ENCODE peak calls at places on chromosomes 5 and 9, in eight cellular contexts. G is GM23338, R is lung, V is cardiac muscle cell, N is tibial nerve, Z is thoracic aorta, L is IMR-90, X is fibroblast of pulmonary artery. Y is an unnamed sample.
A peak's percentile ranks its signal among the peaks of the same experiment; 100 is the strongest.

GRCh38 chr5:140259509-140259908 is 43.4 kb downstream of the PFDN1 start:
- DNase-seq in N (no peak), R (no peak), Z (no peak), L (no peak), G (peak; percentile 23), X (no peak), V (no peak), Y (no peak)

GRCh38 chr5:104951829-104952228 is 1389.2 kb upstream of the NUDT12 start:
- DNase-seq in G (peak; percentile 0), X (no peak), L (no peak), N (no peak), V (no peak), R (no peak), Z (no peak), Y (no peak)

GRCh38 chr5:79069488-79070001 is at the start of the genes BHMT2 and DMGDH:
- DNase-seq in G (peak; percentile 56), L (peak; percentile 9), X (peak; percentile 25), N (no peak), Z (no peak), V (no peak), R (no peak), Y (no peak)

GRCh38 chr9:134204991-134205578 is 40.7 kb upstream of the RNU6ATAC start:
- DNase-seq in Z (no peak), V (no peak), R (no peak), L (no peak), G (no peak), N (no peak), X (peak; percentile 31), Y (peak; percentile 25)

GRCh38 chr5:81762401-81762800 is 11.5 kb upstream of the SSBP2 start:
- DNase-seq in G (no peak), X (no peak), Z (no peak), V (no peak), L (peak; percentile 32), N (no peak), R (no peak), Y (no peak)

GRCh38 chr5:66612226-66612625 is 16.0 kb downstream of the MAST4 start:
- DNase-seq in X (no peak), V (no peak), G (no peak), R (no peak), L (no peak), N (no peak), Z (no peak), Y (no peak)

GRCh38 chr9:136899196-136899595 is 12.9 kb downstream of the TRAF2 start:
- DNase-seq in X (no peak), Z (no peak), L (no peak), N (no peak), G (no peak), V (no peak), R (no peak), Y (no peak)

GRCh38 chr5:80884851-80885697 is 75.1 kb upstream of the RASGRF2 start:
- DNase-seq in Z (no peak), V (no peak), X (no peak), L (peak; percentile 47), R (no peak), N (no peak), G (no peak), Y (no peak)

GRCh38 chr9:30235564-30235963 is 2148.9 kb upstream of the ACO1 start:
- DNase-seq in V (no peak), R (no peak), X (no peak), Z (no peak), L (no peak), G (no peak), N (no peak), Y (no peak)

GRCh38 chr5:135246923-135247795 is 151.9 kb downstream of the MACROH2A1 start:
- DNase-seq in Z (no peak), X (peak; percentile 89), V (no peak), R (no peak), G (no peak), L (peak; percentile 98), N (no peak), Y (peak; percentile 76)

GRCh38 chr5:73301208-73302088 is 128.5 kb downstream of the TMEM174 start:
- DNase-seq in R (no peak), Z (no peak), X (no peak), N (no peak), V (no peak), L (no peak), G (peak; percentile 38), Y (no peak)

GRCh38 chr9:38707885-38708640 is 11.9 kb downstream of the FAM240B start:
- DNase-seq in N (no peak), G (peak; percentile 80), R (no peak), V (no peak), X (no peak), Z (no peak), L (no peak), Y (no peak)

GRCh38 chr5:135535820-135536801 is at the start of gene NEUROG1:
- DNase-seq in V (peak; percentile 53), X (no peak), R (no peak), N (no peak), Z (no peak), L (no peak), G (peak; percentile 91), Y (no peak)

GRCh38 chr5:150350524-150351344 is 6.8 kb upstream of the TCOF1 start:
- DNase-seq in R (peak; percentile 71), N (peak; percentile 83), Z (peak; percentile 10), V (peak; percentile 85), G (peak; percentile 94), X (peak; percentile 78), L (peak; percentile 71), Y (peak; percentile 62)

GRCh38 chr5:11596185-11596584 is 308.1 kb downstream of the CTNND2 start:
- DNase-seq in G (peak; percentile 10), L (no peak), R (no peak), Z (no peak), V (no peak), N (no peak), X (no peak), Y (no peak)

GRCh38 chr5:81233080-81233634 is at the start of gene CKMT2:
- DNase-seq in L (no peak), Z (peak; percentile 38), N (peak; percentile 31), R (peak; percentile 61), G (peak; percentile 93), V (peak; percentile 87), X (peak; percentile 60), Y (no peak)

GRCh38 chr9:2298217-2298616 is 283.1 kb downstream of the SMARCA2 start:
- DNase-seq in R (no peak), Z (no peak), N (no peak), X (no peak), L (no peak), V (no peak), G (no peak), Y (no peak)

GRCh38 chr5:9903806-9904205 is 273.7 kb upstream of the TAS2R1 start:
- DNase-seq in R (no peak), X (peak; percentile 57), N (no peak), G (no peak), L (peak; percentile 62), V (no peak), Z (no peak), Y (no peak)

GRCh38 chr5:65356274-65356673 is 125.4 kb downstream of the ADAMTS6 start:
- DNase-seq in L (no peak), V (no peak), Z (no peak), G (no peak), R (no peak), X (peak; percentile 47), N (no peak), Y (no peak)

DNA sequence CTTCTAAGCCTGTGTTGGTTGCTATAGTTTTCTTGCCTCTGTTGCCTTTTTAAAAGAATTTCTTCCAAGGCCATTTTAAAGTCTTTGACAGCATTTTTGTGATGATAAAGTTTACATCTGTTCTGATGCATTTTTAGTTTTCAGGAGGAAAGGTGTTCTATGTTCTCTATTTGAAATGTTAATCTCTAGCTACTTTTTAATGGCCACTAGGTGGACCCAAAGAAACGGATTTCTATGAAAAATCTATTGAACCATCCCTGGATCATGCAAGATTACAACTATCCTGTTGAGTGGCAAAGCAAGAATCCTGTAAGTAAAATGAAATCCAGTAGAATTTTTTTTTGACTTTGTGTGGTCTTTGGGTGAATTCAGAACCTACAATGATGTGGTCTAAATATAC is 60.2 kb downstream of the MELK start:
- DNase-seq in R (no peak), L (peak; percentile 51), G (peak; percentile 58), V (peak; percentile 21), N (no peak), Z (no peak), X (peak; percentile 67), Y (no peak)
- TF ChIP-seq CTCF in R (no peak), L (peak; percentile 56), G (peak; percentile 69), V (peak; percentile 62), N (peak; percentile 41), Z (peak; percentile 32), X (peak; percentile 62), Y (peak; percentile 89)

GRCh38 chr5:179188636-179189035 is 128.5 kb downstream of the ZNF354C start:
- DNase-seq in X (no peak), Z (no peak), G (no peak), L (no peak), N (no peak), R (no peak), V (no peak), Y (peak; percentile 52)

GRCh38 chr5:179186801-179187200 is 126.6 kb downstream of the ZNF354C start:
- DNase-seq in R (no peak), G (no peak), V (no peak), X (no peak), N (no peak), Z (no peak), L (no peak), Y (peak; percentile 49)

GRCh38 chr5:179186092-179186419 is 125.9 kb downstream of the ZNF354C start:
- DNase-seq in N (no peak), L (no peak), R (no peak), V (no peak), G (no peak), X (no peak), Z (no peak), Y (peak; percentile 75)

GRCh38 chr5:179187681-179188575 is 127.8 kb downstream of the ZNF354C start:
- DNase-seq in Z (no peak), R (no peak), L (no peak), V (no peak), G (peak; percentile 27), N (no peak), X (no peak), Y (peak; percentile 58)

DNA sequence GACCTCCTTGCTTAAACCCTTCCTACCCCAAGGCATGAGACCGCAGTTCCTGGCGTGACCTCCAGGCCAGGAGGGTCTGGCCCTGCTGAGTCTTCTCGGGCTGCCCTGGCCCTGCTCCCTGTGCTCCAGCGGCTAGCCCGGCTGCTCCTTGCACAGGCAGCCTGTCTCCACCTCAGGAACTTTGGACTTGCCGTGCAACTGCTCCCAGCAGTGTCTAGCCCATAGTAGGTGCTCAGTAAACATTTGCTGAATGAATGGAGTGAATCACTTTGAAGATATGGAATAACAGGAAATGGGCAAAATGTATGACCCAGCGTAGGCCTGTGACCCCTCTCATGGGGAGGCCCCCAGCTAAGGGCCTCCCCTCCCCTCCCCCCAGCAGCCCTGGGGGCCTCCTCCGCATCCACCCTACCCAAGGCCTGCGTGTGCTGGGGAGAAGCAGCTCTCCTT is 127.1 kb downstream of the ZNF354C start:
- DNase-seq in X (no peak), R (no peak), V (no peak), L (no peak), N (no peak), Z (no peak), G (peak; percentile 68), Y (peak; percentile 75)
- TF ChIP-seq CTCF in X (peak; percentile 28), R (no peak), V (peak; percentile 29), L (no peak), N (no peak), Z (no peak), G (peak; percentile 37), Y (peak; percentile 20)

GRCh38 chr9:126293522-126293889 is 33.1 kb upstream of the MVB12B start:
- DNase-seq in R (no peak), N (no peak), X (no peak), L (no peak), V (no peak), G (peak; percentile 37), Z (no peak), Y (no peak)
- TF ChIP-seq CTCF in R (no peak), N (no peak), X (peak; percentile 19), L (peak; percentile 3), V (peak; percentile 38), G (peak; percentile 56), Z (no peak), Y (peak; percentile 52)

GRCh38 chr9:105148328-105149006 is 96.0 kb upstream of the SLC44A1 start:
- DNase-seq in Z (no peak), L (no peak), G (peak; percentile 69), N (no peak), X (no peak), V (no peak), R (no peak), Y (no peak)
- TF ChIP-seq CTCF in Z (no peak), L (no peak), G (peak; percentile 37), N (no peak), X (peak; percentile 26), V (peak; percentile 20), R (no peak), Y (peak; percentile 42)